ENCODE peak calls at places on chromosomes 6 and 20, in five cellular contexts. D, K, V, N and A are unnamed samples.

GRCh38 chr6:133549252-133549925 is 308.2 kb downstream of the EYA4 start:
- DNase-seq in N (no peak), D (no peak), V (no peak), K (no peak), A (no peak)

GRCh38 chr20:16206817-16207216 is 366.4 kb downstream of the KIF16B start:
- DNase-seq in V (no peak), K (no peak), D (no peak), N (no peak), A (no peak)

GRCh38 chr20:33273117-33273851 is 9.7 kb upstream of the BPIFB1 start:
- DNase-seq in D (no peak), K (no peak), N (no peak), V (no peak), A (no peak)

GRCh38 chr6:2021713-2022125 is 223.7 kb downstream of the GMDS start:
- DNase-seq in N (peak), K (no peak), V (no peak), D (peak), A (no peak)

GRCh38 chr6:146896960-146897701 is 298.4 kb downstream of the ADGB start:
- DNase-seq in V (no peak), N (no peak), D (no peak), K (no peak), A (no peak)

GRCh38 chr6:167806061-167806700 is 20.5 kb upstream of the AFDN start:
- DNase-seq in D (no peak), N (no peak), V (no peak), K (no peak), A (no peak)

GRCh38 chr20:58926802-58927489 is 54.1 kb upstream of the NELFCD start:
- DNase-seq in D (no peak), V (no peak), N (no peak), K (no peak), A (no peak)

GRCh38 chr6:118501816-118502568 is 46.1 kb upstream of the PLN start:
- DNase-seq in D (no peak), N (no peak), V (no peak), K (no peak), A (no peak)

GRCh38 chr20:23132293-23132929 is 46.3 kb upstream of the CD93 start:
- DNase-seq in N (no peak), V (no peak), D (peak), K (no peak), A (no peak)

GRCh38 chr6:297571-298232 is 5.4 kb downstream of the DUSP22 start:
- DNase-seq in D (no peak), K (no peak), N (no peak), V (no peak), A (no peak)

GRCh38 chr6:162849269-162849668 is 121.5 kb downstream of the PACRG start:
- DNase-seq in N (no peak), K (no peak), D (no peak), V (no peak), A (no peak)